ENCODE peak calls at places on chromosome 1, in four cellular contexts. T is nucleus accumbens; L is stimulated activated naive CD4-positive, alpha-beta T cell; N is GM04504. B is an unnamed sample.
A peak's percentile ranks its signal among the peaks of the same experiment; 100 is the strongest.

GRCh38 chr1:6093061-6093460 is 47.4 kb downstream of the KCNAB2 start:
- DNase-seq in T (no peak), L (no peak), N (no peak), B (no peak)

GRCh38 chr1:240562111-240562590 is 49.8 kb downstream of the GREM2 start:
- DNase-seq in T (no peak), L (no peak), N (no peak), B (no peak)

GRCh38 chr1:176670853-176671252 is 207.9 kb downstream of the PAPPA2 start:
- DNase-seq in T (no peak), L (no peak), N (no peak), B (no peak)

GRCh38 chr1:77605246-77606026 is 77.0 kb downstream of the ZZZ3 start:
- DNase-seq in T (peak; percentile 17), L (no peak), N (peak; percentile 18), B (no peak)

GRCh38 chr1:65174585-65174984 is 26.6 kb downstream of the AK4 start:
- DNase-seq in T (no peak), L (no peak), N (peak; percentile 88), B (no peak)

GRCh38 chr1:92949937-92950817 is 11.1 kb downstream of the DIPK1A start:
- DNase-seq in T (no peak), L (no peak), N (peak; percentile 54), B (no peak)

GRCh38 chr1:185152187-185152767 is 4.5 kb downstream of the TRMT1L start:
- DNase-seq in T (no peak), L (no peak), N (no peak), B (no peak)

GRCh38 chr1:223250632-223251015 is 107.6 kb upstream of the TLR5 start:
- DNase-seq in T (no peak), L (no peak), N (no peak), B (no peak)